ENCODE peak calls at places on chromosomes 11 and 22, in six cellular contexts. One of them, this sample, is unnamed.

GRCh38 chr22:37121887-37122591 is 12.5 kb upstream of the TMPRSS6 start:
- DNase-seq in colonic mucosa: peak; percentile 41
- DNase-seq in tibial nerve: no peak
- DNase-seq in astrocyte of the spinal cord: peak; percentile 6
- DNase-seq in D721Med: no peak
- DNase-seq in brain microvascular endothelial cell: no peak
- DNase-seq in this sample: no peak

GRCh38 chr11:46333129-46333947 is 13.9 kb upstream of the DGKZ start:
- DNase-seq in colonic mucosa: no peak
- DNase-seq in tibial nerve: no peak
- DNase-seq in astrocyte of the spinal cord: no peak
- DNase-seq in D721Med: no peak
- DNase-seq in brain microvascular endothelial cell: no peak
- DNase-seq in this sample: no peak

GRCh38 chr11:69801513-69802335 is 17.5 kb downstream of the FGF3 start:
- DNase-seq in colonic mucosa: peak; percentile 30
- DNase-seq in tibial nerve: no peak
- DNase-seq in astrocyte of the spinal cord: no peak
- DNase-seq in D721Med: no peak
- DNase-seq in brain microvascular endothelial cell: no peak
- DNase-seq in this sample: no peak

GRCh38 chr11:77026743-77027142 is 7.5 kb upstream of the B3GNT6 start:
- DNase-seq in colonic mucosa: no peak
- DNase-seq in tibial nerve: no peak
- DNase-seq in astrocyte of the spinal cord: no peak
- DNase-seq in D721Med: no peak
- DNase-seq in brain microvascular endothelial cell: no peak
- DNase-seq in this sample: no peak

GRCh38 chr22:38196791-38197429 is 4.9 kb upstream of the MAFF start:
- DNase-seq in colonic mucosa: peak; percentile 54
- DNase-seq in tibial nerve: no peak
- DNase-seq in astrocyte of the spinal cord: no peak
- DNase-seq in D721Med: no peak
- DNase-seq in brain microvascular endothelial cell: no peak
- DNase-seq in this sample: no peak

GRCh38 chr22:44992166-44992565 is 17.6 kb downstream of the PHF21B start:
- DNase-seq in colonic mucosa: no peak
- DNase-seq in tibial nerve: no peak
- DNase-seq in astrocyte of the spinal cord: no peak
- DNase-seq in D721Med: no peak
- DNase-seq in brain microvascular endothelial cell: no peak
- DNase-seq in this sample: no peak

GRCh38 chr11:108906329-108906728 is 241.5 kb downstream of the DDX10 start:
- DNase-seq in colonic mucosa: no peak
- DNase-seq in tibial nerve: no peak
- DNase-seq in astrocyte of the spinal cord: peak; percentile 81
- DNase-seq in D721Med: no peak
- DNase-seq in brain microvascular endothelial cell: peak; percentile 65
- DNase-seq in this sample: peak; percentile 10

GRCh38 chr11:16293204-16293681 is 63.1 kb downstream of the SOX6 start:
- DNase-seq in colonic mucosa: no peak
- DNase-seq in tibial nerve: no peak
- DNase-seq in astrocyte of the spinal cord: no peak
- DNase-seq in D721Med: no peak
- DNase-seq in brain microvascular endothelial cell: peak; percentile 4
- DNase-seq in this sample: no peak

DNA sequence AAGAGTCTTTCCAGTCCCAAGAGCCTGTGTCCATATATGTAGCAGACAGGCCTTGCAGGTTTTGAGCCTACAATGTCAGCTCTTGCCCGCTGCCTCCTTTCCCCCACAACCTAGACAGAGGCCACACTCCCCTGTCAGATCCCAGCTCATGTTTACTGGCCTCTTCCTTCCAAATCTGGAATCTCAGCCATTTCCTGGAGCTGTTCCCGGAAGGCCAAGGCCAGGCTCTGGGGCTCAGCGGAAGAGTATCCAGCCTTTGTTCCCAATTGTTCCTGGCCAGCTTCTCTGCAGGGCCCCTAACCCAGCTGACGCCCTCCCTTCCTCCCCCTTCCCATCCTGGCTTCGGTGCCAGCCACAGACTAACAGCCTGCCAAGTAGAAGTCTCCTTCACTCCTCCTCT is 1.0 kb upstream of the ROBO4 start:
- DNase-seq in colonic mucosa: no peak
- DNase-seq in tibial nerve: no peak
- DNase-seq in astrocyte of the spinal cord: no peak
- DNase-seq in D721Med: no peak
- DNase-seq in brain microvascular endothelial cell: no peak
- DNase-seq in this sample: peak; percentile 22
- TF ChIP-seq CTCF in colonic mucosa: no peak
- TF ChIP-seq CTCF in tibial nerve: no peak
- TF ChIP-seq CTCF in astrocyte of the spinal cord: peak; percentile 38
- TF ChIP-seq CTCF in D721Med: no peak
- TF ChIP-seq CTCF in brain microvascular endothelial cell: no peak
- TF ChIP-seq CTCF in this sample: no peak

DNA sequence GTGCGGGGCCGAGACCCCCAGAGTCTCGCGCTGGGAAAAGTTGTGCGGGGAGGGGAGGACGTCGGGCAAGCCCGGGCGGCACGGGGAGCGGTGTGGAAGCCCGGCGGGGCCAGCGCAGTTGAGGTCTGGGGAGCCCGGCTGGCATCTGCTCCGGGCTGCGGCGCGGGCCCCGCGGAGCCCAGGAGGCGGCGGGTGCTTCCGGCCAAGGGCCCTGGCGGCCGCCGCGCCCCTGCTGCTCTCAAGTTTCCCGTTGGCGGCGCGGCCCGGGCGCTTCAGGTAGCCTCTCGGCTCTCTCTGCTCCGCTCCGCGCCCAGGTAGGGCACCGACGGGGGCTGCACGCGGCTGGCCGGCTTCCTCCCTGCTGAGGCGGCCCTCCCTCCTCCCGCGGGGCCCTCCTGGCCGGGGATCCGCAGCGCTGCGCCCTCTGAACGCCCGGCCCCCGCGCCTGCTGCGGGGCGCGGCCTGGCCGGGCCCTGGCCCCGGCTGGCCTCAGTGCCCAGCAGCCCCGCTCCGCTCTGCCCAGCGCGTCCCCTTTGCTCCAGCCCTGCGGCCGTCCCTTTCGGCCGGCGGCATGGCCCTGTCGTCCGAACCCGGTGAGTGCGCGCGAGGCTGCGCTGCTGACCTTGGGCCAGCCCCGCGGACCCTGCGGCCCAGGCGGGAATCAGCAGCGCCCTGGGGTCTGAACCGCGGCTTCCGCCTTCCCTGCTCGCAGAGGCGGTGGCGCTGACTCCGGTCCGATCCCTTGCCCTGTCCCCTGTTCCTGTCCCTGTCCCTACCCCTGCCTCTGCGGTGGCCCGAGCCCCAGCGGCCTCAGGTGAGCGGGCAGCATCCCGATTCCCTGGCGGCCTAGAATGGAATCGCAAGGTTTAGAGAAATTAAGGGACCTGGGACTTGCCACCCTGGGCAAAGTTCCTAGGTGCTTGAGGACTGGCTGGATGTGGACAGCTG is 4.3 kb upstream of the AMPD3 start:
- DNase-seq in colonic mucosa: peak; percentile 80
- DNase-seq in tibial nerve: no peak
- DNase-seq in astrocyte of the spinal cord: peak; percentile 32
- DNase-seq in D721Med: no peak
- DNase-seq in brain microvascular endothelial cell: no peak
- DNase-seq in this sample: no peak
- TF ChIP-seq CTCF in colonic mucosa: peak; percentile 62
- TF ChIP-seq CTCF in tibial nerve: no peak
- TF ChIP-seq CTCF in astrocyte of the spinal cord: peak; percentile 59
- TF ChIP-seq CTCF in D721Med: no peak
- TF ChIP-seq CTCF in brain microvascular endothelial cell: peak; percentile 72
- TF ChIP-seq CTCF in this sample: no peak

GRCh38 chr11:124778281-124778680 is 16.2 kb upstream of the ESAM start:
- DNase-seq in colonic mucosa: no peak
- DNase-seq in tibial nerve: no peak
- DNase-seq in astrocyte of the spinal cord: no peak
- DNase-seq in D721Med: no peak
- DNase-seq in brain microvascular endothelial cell: no peak
- DNase-seq in this sample: no peak
- TF ChIP-seq CTCF in colonic mucosa: peak; percentile 12
- TF ChIP-seq CTCF in tibial nerve: no peak
- TF ChIP-seq CTCF in astrocyte of the spinal cord: peak; percentile 23
- TF ChIP-seq CTCF in D721Med: no peak
- TF ChIP-seq CTCF in brain microvascular endothelial cell: peak; percentile 51
- TF ChIP-seq CTCF in this sample: no peak

GRCh38 chr11:64248578-64248977 is 1.8 kb upstream of the PPP1R14B start:
- DNase-seq in colonic mucosa: no peak
- DNase-seq in tibial nerve: no peak
- DNase-seq in astrocyte of the spinal cord: no peak
- DNase-seq in D721Med: no peak
- DNase-seq in brain microvascular endothelial cell: no peak
- DNase-seq in this sample: no peak

GRCh38 chr11:64245401-64245796 is 1.3 kb downstream of the PPP1R14B start:
- DNase-seq in colonic mucosa: no peak
- DNase-seq in tibial nerve: no peak
- DNase-seq in astrocyte of the spinal cord: peak; percentile 33
- DNase-seq in D721Med: no peak
- DNase-seq in brain microvascular endothelial cell: no peak
- DNase-seq in this sample: no peak

GRCh38 chr11:64245797-64246623 is 733 bp downstream of the PPP1R14B start:
- DNase-seq in colonic mucosa: peak; percentile 77
- DNase-seq in tibial nerve: peak; percentile 58
- DNase-seq in astrocyte of the spinal cord: peak; percentile 82
- DNase-seq in D721Med: no peak
- DNase-seq in brain microvascular endothelial cell: peak; percentile 92
- DNase-seq in this sample: peak; percentile 49

GRCh38 chr11:64247729-64248531 is 1.2 kb upstream of the PPP1R14B start:
- DNase-seq in colonic mucosa: no peak
- DNase-seq in tibial nerve: no peak
- DNase-seq in astrocyte of the spinal cord: no peak
- DNase-seq in D721Med: no peak
- DNase-seq in brain microvascular endothelial cell: no peak
- DNase-seq in this sample: no peak

DNA sequence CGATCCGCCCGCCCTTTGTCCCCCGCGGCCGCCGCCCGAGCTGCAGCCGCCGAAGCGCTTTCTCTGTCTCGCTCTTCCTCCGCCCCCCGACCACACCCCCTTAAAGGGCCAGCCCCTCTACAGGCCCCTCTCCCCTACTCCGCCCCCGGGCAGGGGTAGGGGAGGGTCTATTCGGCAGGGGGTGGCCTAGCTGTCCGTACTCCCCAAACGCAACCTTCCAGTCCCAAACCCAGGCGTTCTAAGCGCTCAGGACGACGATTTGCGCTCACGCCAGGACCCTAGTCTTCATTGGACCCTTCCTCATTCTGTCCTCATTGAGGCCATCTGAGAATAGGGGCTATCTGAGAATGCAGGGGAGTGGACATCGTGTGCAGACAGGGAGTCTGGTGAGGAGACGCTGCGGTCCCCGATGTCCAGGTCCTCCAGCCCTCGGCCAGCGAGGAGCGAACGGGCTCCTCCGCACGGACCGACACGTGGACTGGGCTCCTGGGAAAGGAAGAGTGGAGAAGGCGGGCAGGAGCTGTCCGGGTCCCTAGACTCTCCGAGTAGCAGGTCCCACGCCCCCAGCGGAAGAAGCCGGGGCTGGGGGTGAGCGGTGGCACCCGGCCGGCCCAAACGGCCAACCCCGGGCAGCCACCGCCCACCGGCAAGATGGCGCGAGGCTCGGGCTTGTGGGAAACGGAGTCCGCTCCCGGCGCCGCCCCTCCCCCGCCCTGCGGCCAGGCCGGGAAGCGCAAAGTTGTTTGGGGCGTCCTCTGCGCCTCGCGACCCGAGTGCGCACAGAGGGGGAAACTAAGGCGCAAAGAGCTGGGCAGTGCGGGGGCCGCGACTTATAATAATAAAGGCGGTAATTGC is at the start of gene PPP1R14B:
- DNase-seq in colonic mucosa: peak; percentile 90
- DNase-seq in tibial nerve: peak; percentile 77
- DNase-seq in astrocyte of the spinal cord: peak; percentile 92
- DNase-seq in D721Med: peak; percentile 89
- DNase-seq in brain microvascular endothelial cell: peak; percentile 74
- DNase-seq in this sample: peak; percentile 44
- TF ChIP-seq CTCF in colonic mucosa: no peak
- TF ChIP-seq CTCF in tibial nerve: no peak
- TF ChIP-seq CTCF in astrocyte of the spinal cord: no peak
- TF ChIP-seq CTCF in D721Med: no peak
- TF ChIP-seq CTCF in brain microvascular endothelial cell: no peak
- TF ChIP-seq CTCF in this sample: no peak

This sample was measured in AG09319.